ENCODE peak calls at places on chromosomes 2 and 18, in six cellular contexts. One of them, this sample, is unnamed.

GRCh38 chr2:47235127-47235526 is 80.0 kb upstream of the STPG4 start:
- DNase-seq in CD8-positive, alpha-beta memory T cell: no peak
- DNase-seq in brain microvascular endothelial cell: no peak
- DNase-seq in DND-41: no peak
- DNase-seq in upper lobe of left lung: no peak
- DNase-seq in H9: no peak
- DNase-seq in this sample: no peak

GRCh38 chr2:30503692-30504076 is 56.6 kb downstream of the LCLAT1 start:
- DNase-seq in CD8-positive, alpha-beta memory T cell: no peak
- DNase-seq in H9: no peak
- DNase-seq in DND-41: no peak
- DNase-seq in upper lobe of left lung: no peak
- DNase-seq in brain microvascular endothelial cell: no peak
- DNase-seq in this sample: no peak

GRCh38 chr2:57776916-57777315 is 269.7 kb upstream of the VRK2 start:
- DNase-seq in brain microvascular endothelial cell: no peak
- DNase-seq in H9: no peak
- DNase-seq in upper lobe of left lung: no peak
- DNase-seq in DND-41: no peak
- DNase-seq in CD8-positive, alpha-beta memory T cell: no peak
- DNase-seq in this sample: no peak

GRCh38 chr2:46150445-46150970 is 146.7 kb upstream of the EPAS1 start:
- DNase-seq in upper lobe of left lung: no peak
- DNase-seq in H9: no peak
- DNase-seq in brain microvascular endothelial cell: no peak
- DNase-seq in CD8-positive, alpha-beta memory T cell: no peak
- DNase-seq in DND-41: no peak
- DNase-seq in this sample: no peak

GRCh38 chr2:189574793-189575475 is 5.7 kb downstream of the SLC40A1 start:
- DNase-seq in CD8-positive, alpha-beta memory T cell: no peak
- DNase-seq in H9: no peak
- DNase-seq in upper lobe of left lung: no peak
- DNase-seq in DND-41: no peak
- DNase-seq in brain microvascular endothelial cell: no peak
- DNase-seq in this sample: no peak

GRCh38 chr2:176484838-176485237 is 215.6 kb downstream of the MTX2 start:
- DNase-seq in brain microvascular endothelial cell: no peak
- DNase-seq in upper lobe of left lung: no peak
- DNase-seq in CD8-positive, alpha-beta memory T cell: no peak
- DNase-seq in H9: no peak
- DNase-seq in DND-41: no peak
- DNase-seq in this sample: no peak

GRCh38 chr2:235977445-235977844 is 190.7 kb downstream of the GBX2 start:
- DNase-seq in brain microvascular endothelial cell: no peak
- DNase-seq in upper lobe of left lung: no peak
- DNase-seq in H9: no peak
- DNase-seq in DND-41: no peak
- DNase-seq in CD8-positive, alpha-beta memory T cell: no peak
- DNase-seq in this sample: no peak

GRCh38 chr2:4420032-4420431 is 716.7 kb downstream of the DCDC2C start:
- DNase-seq in upper lobe of left lung: no peak
- DNase-seq in brain microvascular endothelial cell: no peak
- DNase-seq in H9: no peak
- DNase-seq in DND-41: no peak
- DNase-seq in CD8-positive, alpha-beta memory T cell: no peak
- DNase-seq in this sample: no peak

GRCh38 chr2:149648282-149649030 is 60.9 kb upstream of the MMADHC start:
- DNase-seq in brain microvascular endothelial cell: peak
- DNase-seq in upper lobe of left lung: no peak
- DNase-seq in H9: no peak
- DNase-seq in DND-41: no peak
- DNase-seq in CD8-positive, alpha-beta memory T cell: no peak
- DNase-seq in this sample: peak

GRCh38 chr2:2464095-2464494 is 133.0 kb upstream of the MYT1L start:
- DNase-seq in H9: no peak
- DNase-seq in brain microvascular endothelial cell: no peak
- DNase-seq in CD8-positive, alpha-beta memory T cell: no peak
- DNase-seq in DND-41: no peak
- DNase-seq in upper lobe of left lung: no peak
- DNase-seq in this sample: no peak

GRCh38 chr2:237612527-237613357 is 14.6 kb upstream of the LRRFIP1 start:
- DNase-seq in DND-41: no peak
- DNase-seq in brain microvascular endothelial cell: no peak
- DNase-seq in CD8-positive, alpha-beta memory T cell: no peak
- DNase-seq in upper lobe of left lung: no peak
- DNase-seq in H9: no peak
- DNase-seq in this sample: no peak

GRCh38 chr2:239104800-239105199 is 256.9 kb downstream of the TWIST2 start:
- DNase-seq in brain microvascular endothelial cell: no peak
- DNase-seq in H9: no peak
- DNase-seq in upper lobe of left lung: peak
- DNase-seq in CD8-positive, alpha-beta memory T cell: no peak
- DNase-seq in DND-41: no peak
- DNase-seq in this sample: no peak

GRCh38 chr2:81206216-81206615 is 901.7 kb upstream of the LRRTM1 start:
- DNase-seq in CD8-positive, alpha-beta memory T cell: no peak
- DNase-seq in H9: peak
- DNase-seq in brain microvascular endothelial cell: no peak
- DNase-seq in upper lobe of left lung: no peak
- DNase-seq in DND-41: no peak
- DNase-seq in this sample: no peak

GRCh38 chr2:203809991-203810510 is 57.5 kb upstream of the CTLA4 start:
- DNase-seq in DND-41: no peak
- DNase-seq in CD8-positive, alpha-beta memory T cell: no peak
- DNase-seq in H9: no peak
- DNase-seq in upper lobe of left lung: no peak
- DNase-seq in brain microvascular endothelial cell: no peak
- DNase-seq in this sample: no peak

GRCh38 chr18:712401-713134 is at the start of gene ENOSF1:
- DNase-seq in DND-41: peak
- DNase-seq in CD8-positive, alpha-beta memory T cell: peak
- DNase-seq in H9: peak
- DNase-seq in brain microvascular endothelial cell: peak
- DNase-seq in upper lobe of left lung: peak
- DNase-seq in this sample: peak

GRCh38 chr2:99150691-99151090 is 4.1 kb downstream of the TSGA10 start:
- DNase-seq in CD8-positive, alpha-beta memory T cell: no peak
- DNase-seq in DND-41: no peak
- DNase-seq in H9: no peak
- DNase-seq in upper lobe of left lung: no peak
- DNase-seq in brain microvascular endothelial cell: no peak
- DNase-seq in this sample: no peak

GRCh38 chr2:189222440-189222839 is 42.9 kb upstream of the COL5A2 start:
- DNase-seq in upper lobe of left lung: no peak
- DNase-seq in CD8-positive, alpha-beta memory T cell: no peak
- DNase-seq in brain microvascular endothelial cell: no peak
- DNase-seq in H9: no peak
- DNase-seq in DND-41: no peak
- DNase-seq in this sample: no peak

GRCh38 chr2:173187911-173188788 is 112.5 kb downstream of the MAP3K20 start:
- DNase-seq in upper lobe of left lung: no peak
- DNase-seq in brain microvascular endothelial cell: peak
- DNase-seq in CD8-positive, alpha-beta memory T cell: no peak
- DNase-seq in DND-41: no peak
- DNase-seq in H9: no peak
- DNase-seq in this sample: no peak

GRCh38 chr2:175750195-175750594 is 251.9 kb downstream of the LNPK start:
- DNase-seq in brain microvascular endothelial cell: no peak
- DNase-seq in CD8-positive, alpha-beta memory T cell: no peak
- DNase-seq in H9: no peak
- DNase-seq in upper lobe of left lung: no peak
- DNase-seq in DND-41: no peak
- DNase-seq in this sample: no peak

GRCh38 chr18:62510744-62511143 is 12.1 kb upstream of the ZCCHC2 start:
- DNase-seq in brain microvascular endothelial cell: no peak
- DNase-seq in CD8-positive, alpha-beta memory T cell: no peak
- DNase-seq in DND-41: no peak
- DNase-seq in H9: no peak
- DNase-seq in upper lobe of left lung: no peak
- DNase-seq in this sample: no peak

GRCh38 chr18:7601249-7601620 is 34.1 kb downstream of the PTPRM start:
- DNase-seq in upper lobe of left lung: no peak
- DNase-seq in DND-41: no peak
- DNase-seq in CD8-positive, alpha-beta memory T cell: no peak
- DNase-seq in brain microvascular endothelial cell: peak
- DNase-seq in H9: no peak
- DNase-seq in this sample: no peak

GRCh38 chr2:231710751-231711676 is 2.7 kb downstream of the PTMA start:
- DNase-seq in brain microvascular endothelial cell: no peak
- DNase-seq in H9: no peak
- DNase-seq in CD8-positive, alpha-beta memory T cell: peak
- DNase-seq in DND-41: peak
- DNase-seq in upper lobe of left lung: no peak
- DNase-seq in this sample: no peak

GRCh38 chr2:188285049-188285448 is 6.6 kb upstream of the GULP1 start:
- DNase-seq in CD8-positive, alpha-beta memory T cell: no peak
- DNase-seq in brain microvascular endothelial cell: no peak
- DNase-seq in upper lobe of left lung: no peak
- DNase-seq in DND-41: no peak
- DNase-seq in H9: no peak
- DNase-seq in this sample: no peak

GRCh38 chr2:89842180-89842908 is 1150.9 kb downstream of the RPIA start:
- DNase-seq in H9: no peak
- DNase-seq in CD8-positive, alpha-beta memory T cell: no peak
- DNase-seq in brain microvascular endothelial cell: no peak
- DNase-seq in upper lobe of left lung: no peak
- DNase-seq in DND-41: peak
- DNase-seq in this sample: no peak

DNA sequence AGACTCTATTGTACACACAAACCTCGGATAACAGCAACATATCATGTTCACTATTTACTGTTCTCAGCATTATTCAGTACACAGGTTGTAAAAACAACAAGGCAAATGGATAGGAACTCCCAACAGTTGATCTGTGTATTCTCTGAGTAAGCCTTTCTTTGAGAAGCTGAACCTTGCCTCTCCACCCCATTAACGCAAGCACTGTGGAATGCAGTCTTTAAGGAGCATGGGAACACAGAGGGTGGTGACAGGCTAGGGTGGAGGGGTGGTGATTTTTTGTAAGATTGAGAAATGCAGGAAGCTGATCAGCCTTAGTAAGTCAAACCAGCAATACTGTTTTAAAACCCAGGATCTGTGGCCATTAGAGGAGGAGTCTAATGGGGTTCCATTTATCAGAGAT is 19.6 kb upstream of the SERPINB11 start:
- DNase-seq in CD8-positive, alpha-beta memory T cell: no peak
- DNase-seq in upper lobe of left lung: no peak
- DNase-seq in brain microvascular endothelial cell: peak
- DNase-seq in H9: peak
- DNase-seq in DND-41: no peak
- DNase-seq in this sample: peak
- H3K27ac ChIP-seq in CD8-positive, alpha-beta memory T cell: no peak
- H3K27ac ChIP-seq in upper lobe of left lung: no peak
- H3K27ac ChIP-seq in brain microvascular endothelial cell: peak
- H3K27ac ChIP-seq in H9: no peak
- H3K27ac ChIP-seq in DND-41: no peak
- H3K27ac ChIP-seq in this sample: peak

GRCh38 chr2:127482031-127482430 is 44.3 kb downstream of the IWS1 start:
- DNase-seq in brain microvascular endothelial cell: no peak
- DNase-seq in H9: no peak
- DNase-seq in DND-41: no peak
- DNase-seq in upper lobe of left lung: no peak
- DNase-seq in CD8-positive, alpha-beta memory T cell: no peak
- DNase-seq in this sample: no peak

GRCh38 chr2:127485694-127486071 is 40.6 kb downstream of the IWS1 start:
- DNase-seq in upper lobe of left lung: no peak
- DNase-seq in CD8-positive, alpha-beta memory T cell: no peak
- DNase-seq in brain microvascular endothelial cell: no peak
- DNase-seq in DND-41: no peak
- DNase-seq in H9: no peak
- DNase-seq in this sample: no peak

GRCh38 chr2:127486247-127486912 is 39.9 kb downstream of the IWS1 start:
- DNase-seq in CD8-positive, alpha-beta memory T cell: no peak
- DNase-seq in brain microvascular endothelial cell: peak
- DNase-seq in H9: no peak
- DNase-seq in upper lobe of left lung: no peak
- DNase-seq in DND-41: no peak
- DNase-seq in this sample: no peak

GRCh38 chr2:127479866-127480743 is 46.2 kb downstream of the IWS1 start:
- DNase-seq in brain microvascular endothelial cell: peak
- DNase-seq in DND-41: no peak
- DNase-seq in CD8-positive, alpha-beta memory T cell: no peak
- DNase-seq in H9: peak
- DNase-seq in upper lobe of left lung: no peak
- DNase-seq in this sample: no peak

GRCh38 chr2:127485051-127485693 is 41.1 kb downstream of the IWS1 start:
- DNase-seq in CD8-positive, alpha-beta memory T cell: no peak
- DNase-seq in DND-41: no peak
- DNase-seq in H9: no peak
- DNase-seq in brain microvascular endothelial cell: no peak
- DNase-seq in upper lobe of left lung: no peak
- DNase-seq in this sample: no peak
- H3K27ac ChIP-seq in CD8-positive, alpha-beta memory T cell: no peak
- H3K27ac ChIP-seq in DND-41: no peak
- H3K27ac ChIP-seq in H9: no peak
- H3K27ac ChIP-seq in brain microvascular endothelial cell: no peak
- H3K27ac ChIP-seq in upper lobe of left lung: no peak
- H3K27ac ChIP-seq in this sample: no peak

DNA sequence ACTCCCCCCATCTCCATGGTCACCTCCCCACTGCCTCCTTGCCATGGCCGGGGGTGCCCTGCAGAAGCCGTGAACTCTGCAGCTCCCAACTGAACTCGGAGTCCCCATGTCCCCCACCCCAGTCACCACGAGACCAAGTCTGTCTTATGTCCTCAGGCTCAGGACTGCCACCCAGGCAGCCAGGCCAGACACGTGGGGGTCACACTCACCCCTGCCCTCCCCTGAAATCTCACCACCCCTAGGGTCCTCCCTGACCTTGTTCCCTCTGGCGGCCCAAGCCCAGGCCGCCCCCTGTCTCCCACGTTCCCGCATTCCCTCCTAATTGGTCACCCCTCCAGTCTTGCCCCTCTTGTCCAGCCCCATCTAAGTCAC is 11.0 kb downstream of the AQP12A start:
- DNase-seq in upper lobe of left lung: peak
- DNase-seq in H9: no peak
- DNase-seq in DND-41: no peak
- DNase-seq in brain microvascular endothelial cell: no peak
- DNase-seq in CD8-positive, alpha-beta memory T cell: no peak
- DNase-seq in this sample: no peak
- H3K27ac ChIP-seq in upper lobe of left lung: no peak
- H3K27ac ChIP-seq in H9: no peak
- H3K27ac ChIP-seq in DND-41: no peak
- H3K27ac ChIP-seq in brain microvascular endothelial cell: no peak
- H3K27ac ChIP-seq in CD8-positive, alpha-beta memory T cell: no peak
- H3K27ac ChIP-seq in this sample: no peak

GRCh38 chr2:233698740-233699139 is 6.0 kb downstream of the UGT1A6 start:
- DNase-seq in H9: no peak
- DNase-seq in DND-41: no peak
- DNase-seq in brain microvascular endothelial cell: no peak
- DNase-seq in upper lobe of left lung: no peak
- DNase-seq in CD8-positive, alpha-beta memory T cell: no peak
- DNase-seq in this sample: no peak
- H3K27ac ChIP-seq in H9: no peak
- H3K27ac ChIP-seq in DND-41: no peak
- H3K27ac ChIP-seq in brain microvascular endothelial cell: no peak
- H3K27ac ChIP-seq in upper lobe of left lung: no peak
- H3K27ac ChIP-seq in CD8-positive, alpha-beta memory T cell: no peak
- H3K27ac ChIP-seq in this sample: no peak

GRCh38 chr2:216685327-216685875 is 9.9 kb downstream of the IGFBP5 start:
- DNase-seq in CD8-positive, alpha-beta memory T cell: no peak
- DNase-seq in upper lobe of left lung: no peak
- DNase-seq in DND-41: no peak
- DNase-seq in H9: no peak
- DNase-seq in brain microvascular endothelial cell: no peak
- DNase-seq in this sample: no peak
- H3K27ac ChIP-seq in CD8-positive, alpha-beta memory T cell: no peak
- H3K27ac ChIP-seq in upper lobe of left lung: no peak
- H3K27ac ChIP-seq in DND-41: no peak
- H3K27ac ChIP-seq in H9: no peak
- H3K27ac ChIP-seq in brain microvascular endothelial cell: no peak
- H3K27ac ChIP-seq in this sample: no peak

GRCh38 chr2:219404954-219405353 is 13.2 kb upstream of the DES start:
- DNase-seq in brain microvascular endothelial cell: no peak
- DNase-seq in upper lobe of left lung: no peak
- DNase-seq in DND-41: no peak
- DNase-seq in CD8-positive, alpha-beta memory T cell: no peak
- DNase-seq in H9: peak
- DNase-seq in this sample: no peak
- H3K27ac ChIP-seq in brain microvascular endothelial cell: no peak
- H3K27ac ChIP-seq in upper lobe of left lung: peak
- H3K27ac ChIP-seq in DND-41: no peak
- H3K27ac ChIP-seq in CD8-positive, alpha-beta memory T cell: no peak
- H3K27ac ChIP-seq in H9: no peak
- H3K27ac ChIP-seq in this sample: no peak

This sample was measured in epithelial cell of prostate.